ENCODE peak calls at places on chromosomes 1 and 21, in five cellular contexts. A is CD8-positive, alpha-beta T cell; L is fibroblast of mammary gland; Y is occipital lobe; Z is thoracic aorta. W is an unnamed sample.

GRCh38 chr1:81670997-81671396 is 129.7 kb upstream of the ADGRL2 start:
- DNase-seq in Z (no peak), L (no peak), Y (no peak), A (no peak), W (no peak)

GRCh38 chr1:173715538-173715844 is 710 bp downstream of the KLHL20 start:
- DNase-seq in A (no peak), Y (no peak), L (no peak), Z (no peak), W (no peak)

GRCh38 chr1:27153549-27153886 is 1.4 kb downstream of the SLC9A1 start:
- DNase-seq in L (no peak), Z (no peak), Y (no peak), A (no peak), W (no peak)

GRCh38 chr1:209618756-209619420 is 33.3 kb downstream of the LAMB3 start:
- DNase-seq in A (no peak), Z (no peak), Y (peak), L (no peak), W (no peak)

GRCh38 chr1:3571263-3571662 is 40.0 kb downstream of the MEGF6 start:
- DNase-seq in Y (no peak), L (no peak), A (no peak), Z (no peak), W (no peak)

GRCh38 chr21:37537391-37537996 is 170.9 kb downstream of the DYRK1A start:
- DNase-seq in A (no peak), Y (no peak), Z (no peak), L (no peak), W (no peak)

GRCh38 chr1:18384477-18384876 is 96.3 kb upstream of the KLHDC7A start:
- DNase-seq in Z (no peak), L (no peak), Y (no peak), A (no peak), W (no peak)

GRCh38 chr1:235670157-235670776 is 20.7 kb upstream of the GNG4 start:
- DNase-seq in Z (no peak), A (no peak), Y (no peak), L (no peak), W (no peak)

GRCh38 chr1:71488555-71489252 is 407.9 kb upstream of the ZRANB2 start:
- DNase-seq in L (no peak), A (no peak), Y (no peak), Z (no peak), W (no peak)

W was measured in HT1080.